ENCODE peak calls at places on chromosomes 1 and 21, in eight cellular contexts. C is sigmoid colon, G is upper lobe of left lung, L is GM12878, M is SK-N-SH, Y is stomach, V is suprapubic skin, W is K562. O is an unnamed sample.

GRCh38 chr1:113536182-113536780 is 146.0 kb downstream of the MAGI3 start:
- DNase-seq in C (no peak), G (no peak), L (no peak), M (no peak), Y (no peak), V (no peak), W (no peak), O (no peak)

GRCh38 chr1:4984841-4985240 is 330.4 kb downstream of the AJAP1 start:
- DNase-seq in C (no peak), G (peak; percentile 39), L (no peak), M (no peak), Y (no peak), V (peak; percentile 45), W (no peak), O (no peak)

GRCh38 chr21:46660505-46660904 is 25.0 kb downstream of the PRMT2 start:
- DNase-seq in C (no peak), G (no peak), L (no peak), M (no peak), Y (no peak), V (no peak), W (no peak), O (no peak)

GRCh38 chr1:13469343-13469742 is 44.5 kb downstream of the LRRC38 start:
- DNase-seq in C (no peak), G (no peak), L (no peak), M (no peak), Y (no peak), V (no peak), W (peak; percentile 19), O (no peak)

GRCh38 chr1:95072532-95073419 is at the start of gene ALG14:
- DNase-seq in C (peak; percentile 97), G (peak; percentile 85), L (peak; percentile 91), M (peak; percentile 86), Y (peak; percentile 94), V (peak; percentile 95), W (peak; percentile 91), O (peak; percentile 95)

GRCh38 chr1:89780721-89781120 is 40.1 kb upstream of the LRRC8D start:
- DNase-seq in C (no peak), G (no peak), L (no peak), M (peak; percentile 31), Y (no peak), V (no peak), W (no peak), O (no peak)

GRCh38 chr1:85611390-85611789 is 30.8 kb downstream of the CCN1 start:
- DNase-seq in C (no peak), G (no peak), L (no peak), M (no peak), Y (no peak), V (no peak), W (no peak), O (no peak)

GRCh38 chr1:229109320-229109761 is 161.6 kb upstream of the RAB4A start:
- DNase-seq in C (peak; percentile 81), G (no peak), L (no peak), M (no peak), Y (no peak), V (no peak), W (no peak), O (no peak)

GRCh38 chr1:54998677-54999076 is at the start of gene BSND:
- DNase-seq in C (no peak), G (no peak), L (no peak), M (no peak), Y (no peak), V (no peak), W (peak; percentile 37), O (no peak)

GRCh38 chr1:115677570-115677969 is 35.8 kb downstream of the VANGL1 start:
- DNase-seq in C (no peak), G (no peak), L (no peak), M (no peak), Y (no peak), V (no peak), W (peak; percentile 50), O (no peak)

GRCh38 chr1:234681065-234681464 is 71.1 kb upstream of the IRF2BP2 start:
- DNase-seq in C (no peak), G (no peak), L (no peak), M (no peak), Y (no peak), V (no peak), W (no peak), O (no peak)

GRCh38 chr1:93753766-93754763 is 72.4 kb upstream of the BCAR3 start:
- DNase-seq in C (no peak), G (no peak), L (no peak), M (no peak), Y (no peak), V (no peak), W (no peak), O (no peak)

GRCh38 chr1:67629370-67630075 is 55.5 kb upstream of the GADD45A start:
- DNase-seq in C (no peak), G (no peak), L (no peak), M (no peak), Y (no peak), V (no peak), W (no peak), O (no peak)

GRCh38 chr1:161177112-161177935 is at the start of gene B4GALT3:
- DNase-seq in C (peak; percentile 93), G (peak; percentile 100), L (no peak), M (peak; percentile 99), Y (peak; percentile 92), V (peak; percentile 94), W (peak; percentile 98), O (peak; percentile 94)

GRCh38 chr1:1624443-1625403 is 7.2 kb upstream of the MMP23B start:
- DNase-seq in C (no peak), G (peak; percentile 74), L (no peak), M (peak; percentile 78), Y (no peak), V (peak; percentile 78), W (no peak), O (no peak)

GRCh38 chr1:27111771-27112573 is 43.0 kb downstream of the SLC9A1 start:
- DNase-seq in C (peak; percentile 94), G (no peak), L (no peak), M (peak; percentile 63), Y (peak; percentile 76), V (no peak), W (peak; percentile 65), O (peak; percentile 80)

GRCh38 chr1:30936541-30937171 is 28.1 kb upstream of the SDC3 start:
- DNase-seq in C (no peak), G (no peak), L (no peak), M (no peak), Y (no peak), V (no peak), W (no peak), O (no peak)

GRCh38 chr1:229334716-229335115 is 8.1 kb downstream of the CCSAP start:
- DNase-seq in C (no peak), G (no peak), L (no peak), M (no peak), Y (no peak), V (no peak), W (no peak), O (no peak)

GRCh38 chr1:217718873-217719272 is 87.7 kb downstream of the SPATA17 start:
- DNase-seq in C (no peak), G (no peak), L (no peak), M (no peak), Y (no peak), V (no peak), W (no peak), O (no peak)

GRCh38 chr1:145918992-145919939 is 749 bp upstream of the PEX11B start:
- DNase-seq in C (peak; percentile 85), G (peak; percentile 88), L (no peak), M (peak; percentile 73), Y (peak; percentile 73), V (peak; percentile 95), W (peak; percentile 74), O (peak; percentile 72)

DNA sequence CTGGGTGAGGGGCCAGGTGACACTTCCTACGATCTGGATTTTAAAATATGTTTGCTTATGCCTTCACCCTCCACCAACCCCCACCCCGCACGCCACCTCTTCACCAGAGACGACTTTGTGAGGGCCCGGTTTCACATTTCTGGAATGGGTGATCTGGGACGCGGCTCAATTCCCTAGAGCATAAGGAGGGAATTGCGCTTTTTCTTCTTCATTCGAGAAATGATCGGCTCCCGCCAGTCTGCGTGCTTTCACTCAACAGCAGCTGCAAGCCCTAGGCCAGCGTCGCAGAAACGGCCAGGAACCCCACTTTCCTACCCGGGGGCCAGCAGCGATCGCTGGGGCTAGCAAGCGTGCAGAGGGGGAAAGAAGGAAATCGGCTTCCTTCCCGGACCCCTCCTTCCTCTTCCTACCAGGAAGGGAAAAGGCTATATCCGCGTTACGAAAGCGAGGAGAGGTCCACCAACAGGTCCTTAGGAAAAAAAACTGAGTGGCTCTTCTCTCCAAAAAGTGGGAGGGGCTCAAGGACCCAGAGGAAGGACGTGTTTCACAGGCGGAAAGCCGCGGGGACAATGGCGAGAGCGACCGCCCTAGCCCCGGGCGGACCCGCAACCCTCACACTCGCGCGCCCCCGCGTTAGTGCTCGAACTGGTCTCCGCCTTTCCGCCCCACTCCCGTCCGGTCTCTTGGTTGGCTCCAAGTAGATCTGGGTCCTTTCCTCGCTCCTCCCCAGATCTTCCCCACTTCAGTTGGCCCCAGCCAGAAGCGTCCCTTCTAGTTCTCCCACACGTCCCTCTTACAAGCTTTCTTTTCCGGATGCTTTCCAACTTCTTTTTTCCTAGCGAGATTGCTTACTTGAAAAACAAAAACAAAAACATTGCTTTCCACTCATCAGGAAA is 1.1 kb upstream of the ADAMTS1 start:
- DNase-seq in C (peak; percentile 94), G (peak; percentile 90), L (no peak), M (peak; percentile 76), Y (peak; percentile 56), V (peak; percentile 93), W (no peak), O (peak; percentile 63)
- TF ChIP-seq POLR2AphosphoS5 in C (peak; percentile 89), G (peak; percentile 68), L (no peak), M (no peak), Y (peak; percentile 70), V (peak; percentile 46), W (no peak), O (peak; percentile 80)

GRCh38 chr1:15222653-15223303 is 24.2 kb upstream of the FHAD1 start:
- DNase-seq in C (peak; percentile 42), G (no peak), L (no peak), M (no peak), Y (no peak), V (peak; percentile 38), W (peak; percentile 49), O (no peak)
- TF ChIP-seq EP300 in C (no peak), G (no peak), L (no peak), M (no peak), Y (no peak), V (no peak), W (no peak), O (no peak)

GRCh38 chr1:18599096-18599495 is 31.6 kb upstream of the PAX7 start:
- DNase-seq in C (peak; percentile 68), G (peak; percentile 49), L (no peak), M (peak; percentile 79), Y (no peak), V (no peak), W (no peak), O (no peak)
- TF ChIP-seq POLR2AphosphoS5 in C (no peak), G (no peak), L (no peak), M (no peak), Y (no peak), V (no peak), W (no peak), O (no peak)

DNA sequence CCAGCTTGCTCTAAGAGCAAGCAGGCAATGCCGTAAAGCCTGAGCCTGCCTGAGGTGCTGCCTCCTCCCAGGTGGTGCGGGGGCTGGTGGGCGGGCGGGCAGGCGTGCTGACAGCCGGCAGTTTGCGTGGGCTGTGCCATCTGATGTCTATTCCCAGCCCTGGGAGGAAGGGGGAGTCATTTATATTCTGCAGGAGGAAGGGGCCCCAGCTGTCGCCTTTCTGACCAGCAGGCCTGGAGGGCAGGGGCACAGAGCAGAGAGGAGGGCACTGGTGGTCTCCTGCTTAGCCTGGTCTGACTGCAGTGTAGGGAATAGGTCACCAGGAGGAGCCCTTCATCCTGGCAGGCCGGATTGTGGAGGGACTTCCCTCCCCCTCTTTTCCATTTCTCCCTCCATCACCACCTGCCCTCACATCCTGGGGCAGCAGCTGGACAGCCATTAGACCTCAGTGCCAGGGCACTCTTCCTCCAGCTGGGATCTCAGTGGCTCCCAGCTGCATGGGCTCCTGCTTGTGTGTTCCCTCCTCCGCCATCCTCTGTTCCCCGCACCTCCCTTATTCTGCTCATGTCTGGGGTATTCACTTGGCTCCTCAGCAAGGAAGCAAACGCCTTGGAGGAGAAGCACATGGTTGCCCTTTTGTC is 4.4 kb downstream of the CYB561D1 start:
- DNase-seq in C (no peak), G (peak; percentile 46), L (no peak), M (peak; percentile 87), Y (no peak), V (no peak), W (peak; percentile 46), O (no peak)
- TF ChIP-seq EP300 in C (no peak), G (no peak), L (no peak), M (no peak), Y (no peak), V (no peak), W (no peak), O (no peak)